ENCODE peak calls at places on chromosomes 3 and 15, in four cellular contexts. One of them, this sample, is unnamed.

GRCh38 chr3:44114142-44114541 is 127.5 kb upstream of the TOPAZ1 start:
- DNase-seq in HS-27A: no peak
- DNase-seq in activated CD8-positive, alpha-beta memory T cell treated with anti-CD3 and anti-CD28 coated beads, Interleukin-2, amount 50 U/mL, for 48 hours: peak; percentile 75
- DNase-seq in iPS DF 19.7: no peak
- DNase-seq in this sample: no peak

GRCh38 chr3:138398791-138399575 is 35.4 kb upstream of the ESYT3 start:
- DNase-seq in HS-27A: no peak
- DNase-seq in activated CD8-positive, alpha-beta memory T cell treated with anti-CD3 and anti-CD28 coated beads, Interleukin-2, amount 50 U/mL, for 48 hours: no peak
- DNase-seq in iPS DF 19.7: no peak
- DNase-seq in this sample: no peak

GRCh38 chr3:153445817-153446216 is 283.8 kb downstream of the RAP2B start:
- DNase-seq in HS-27A: no peak
- DNase-seq in activated CD8-positive, alpha-beta memory T cell treated with anti-CD3 and anti-CD28 coated beads, Interleukin-2, amount 50 U/mL, for 48 hours: no peak
- DNase-seq in iPS DF 19.7: no peak
- DNase-seq in this sample: no peak

GRCh38 chr15:70318996-70319465 is 221.3 kb upstream of the TLE3 start:
- DNase-seq in HS-27A: no peak
- DNase-seq in activated CD8-positive, alpha-beta memory T cell treated with anti-CD3 and anti-CD28 coated beads, Interleukin-2, amount 50 U/mL, for 48 hours: no peak
- DNase-seq in iPS DF 19.7: no peak
- DNase-seq in this sample: no peak

GRCh38 chr15:56959318-56959648 is 40.8 kb downstream of the TCF12 start:
- DNase-seq in HS-27A: no peak
- DNase-seq in activated CD8-positive, alpha-beta memory T cell treated with anti-CD3 and anti-CD28 coated beads, Interleukin-2, amount 50 U/mL, for 48 hours: no peak
- DNase-seq in iPS DF 19.7: no peak
- DNase-seq in this sample: no peak

GRCh38 chr15:100308222-100309007 is 33.4 kb downstream of the ADAMTS17 start:
- DNase-seq in HS-27A: no peak
- DNase-seq in activated CD8-positive, alpha-beta memory T cell treated with anti-CD3 and anti-CD28 coated beads, Interleukin-2, amount 50 U/mL, for 48 hours: no peak
- DNase-seq in iPS DF 19.7: no peak
- DNase-seq in this sample: no peak

GRCh38 chr3:14650193-14650592 is 1.4 kb upstream of the CCDC174 start:
- DNase-seq in HS-27A: no peak
- DNase-seq in activated CD8-positive, alpha-beta memory T cell treated with anti-CD3 and anti-CD28 coated beads, Interleukin-2, amount 50 U/mL, for 48 hours: no peak
- DNase-seq in iPS DF 19.7: no peak
- DNase-seq in this sample: no peak

GRCh38 chr3:55128201-55128870 is 200.5 kb upstream of the LRTM1 start:
- DNase-seq in HS-27A: no peak
- DNase-seq in activated CD8-positive, alpha-beta memory T cell treated with anti-CD3 and anti-CD28 coated beads, Interleukin-2, amount 50 U/mL, for 48 hours: no peak
- DNase-seq in iPS DF 19.7: no peak
- DNase-seq in this sample: peak; percentile 87

GRCh38 chr3:52670621-52671521 is 14.8 kb downstream of the PBRM1 start:
- DNase-seq in HS-27A: peak; percentile 99
- DNase-seq in activated CD8-positive, alpha-beta memory T cell treated with anti-CD3 and anti-CD28 coated beads, Interleukin-2, amount 50 U/mL, for 48 hours: no peak
- DNase-seq in iPS DF 19.7: no peak
- DNase-seq in this sample: peak; percentile 98